ENCODE peak calls at places on chromosomes 5 and 9, in seven cellular contexts. One of them, this sample, is unnamed.

GRCh38 chr5:84113246-84114118 is 271.2 kb downstream of the EDIL3 start:
- DNase-seq in keratinocyte: no peak
- DNase-seq in PC-3: no peak
- DNase-seq in SK-N-SH: no peak
- DNase-seq in mesendoderm: peak; percentile 78
- DNase-seq in GM12878: no peak
- DNase-seq in tibial artery: no peak
- DNase-seq in this sample: no peak

GRCh38 chr9:96020822-96021615 is 145.5 kb downstream of the ERCC6L2 start:
- DNase-seq in PC-3: no peak
- DNase-seq in SK-N-SH: peak; percentile 86
- DNase-seq in keratinocyte: no peak
- DNase-seq in tibial artery: no peak
- DNase-seq in GM12878: no peak
- DNase-seq in mesendoderm: peak; percentile 42
- DNase-seq in this sample: no peak

GRCh38 chr5:175713930-175714329 is 56.1 kb downstream of the HRH2 start:
- DNase-seq in SK-N-SH: no peak
- DNase-seq in GM12878: no peak
- DNase-seq in keratinocyte: no peak
- DNase-seq in tibial artery: no peak
- DNase-seq in PC-3: no peak
- DNase-seq in mesendoderm: no peak
- DNase-seq in this sample: no peak

GRCh38 chr5:148708854-148709253 is 54.5 kb upstream of the HTR4 start:
- DNase-seq in SK-N-SH: no peak
- DNase-seq in keratinocyte: no peak
- DNase-seq in mesendoderm: no peak
- DNase-seq in GM12878: no peak
- DNase-seq in PC-3: peak; percentile 44
- DNase-seq in tibial artery: no peak
- DNase-seq in this sample: no peak

GRCh38 chr9:135443811-135444470 is 35.6 kb upstream of the PPP1R26 start:
- DNase-seq in mesendoderm: no peak
- DNase-seq in tibial artery: no peak
- DNase-seq in GM12878: no peak
- DNase-seq in PC-3: no peak
- DNase-seq in SK-N-SH: no peak
- DNase-seq in keratinocyte: no peak
- DNase-seq in this sample: no peak

GRCh38 chr5:120251898-120252297 is 212.2 kb upstream of the PRR16 start:
- DNase-seq in GM12878: no peak
- DNase-seq in SK-N-SH: no peak
- DNase-seq in PC-3: no peak
- DNase-seq in mesendoderm: no peak
- DNase-seq in keratinocyte: no peak
- DNase-seq in tibial artery: no peak
- DNase-seq in this sample: no peak

GRCh38 chr5:113043491-113043931 is 66.9 kb downstream of the DCP2 start:
- DNase-seq in SK-N-SH: peak; percentile 88
- DNase-seq in tibial artery: no peak
- DNase-seq in PC-3: peak; percentile 20
- DNase-seq in keratinocyte: no peak
- DNase-seq in mesendoderm: no peak
- DNase-seq in GM12878: no peak
- DNase-seq in this sample: no peak

GRCh38 chr5:73378765-73379164 is 69.8 kb downstream of the FOXD1 start:
- DNase-seq in mesendoderm: no peak
- DNase-seq in GM12878: no peak
- DNase-seq in tibial artery: no peak
- DNase-seq in PC-3: no peak
- DNase-seq in SK-N-SH: no peak
- DNase-seq in keratinocyte: no peak
- DNase-seq in this sample: no peak

GRCh38 chr9:128899566-128900322 is 17.8 kb downstream of the LRRC8A start:
- DNase-seq in tibial artery: no peak
- DNase-seq in keratinocyte: no peak
- DNase-seq in PC-3: peak; percentile 41
- DNase-seq in mesendoderm: no peak
- DNase-seq in GM12878: no peak
- DNase-seq in SK-N-SH: no peak
- DNase-seq in this sample: no peak

GRCh38 chr9:98610196-98610595 is 98.5 kb downstream of the GABBR2 start:
- DNase-seq in PC-3: no peak
- DNase-seq in GM12878: no peak
- DNase-seq in tibial artery: no peak
- DNase-seq in keratinocyte: no peak
- DNase-seq in mesendoderm: peak; percentile 28
- DNase-seq in SK-N-SH: no peak
- DNase-seq in this sample: no peak

GRCh38 chr5:63043792-63044191 is 465.2 kb downstream of the LRRC70 start:
- DNase-seq in SK-N-SH: no peak
- DNase-seq in tibial artery: no peak
- DNase-seq in keratinocyte: no peak
- DNase-seq in GM12878: no peak
- DNase-seq in mesendoderm: peak; percentile 2
- DNase-seq in PC-3: no peak
- DNase-seq in this sample: no peak

GRCh38 chr9:13397661-13398060 is 118.2 kb upstream of the MPDZ start:
- DNase-seq in tibial artery: no peak
- DNase-seq in GM12878: no peak
- DNase-seq in PC-3: no peak
- DNase-seq in SK-N-SH: no peak
- DNase-seq in keratinocyte: no peak
- DNase-seq in mesendoderm: no peak
- DNase-seq in this sample: no peak

GRCh38 chr5:53418409-53418808 is 62.0 kb upstream of the FST start:
- DNase-seq in mesendoderm: peak; percentile 46
- DNase-seq in SK-N-SH: no peak
- DNase-seq in PC-3: no peak
- DNase-seq in GM12878: no peak
- DNase-seq in keratinocyte: no peak
- DNase-seq in tibial artery: no peak
- DNase-seq in this sample: no peak

GRCh38 chr5:172559004-172559932 is 81.8 kb upstream of the NEURL1B start:
- DNase-seq in keratinocyte: no peak
- DNase-seq in GM12878: no peak
- DNase-seq in mesendoderm: no peak
- DNase-seq in tibial artery: peak; percentile 38
- DNase-seq in SK-N-SH: no peak
- DNase-seq in PC-3: peak; percentile 80
- DNase-seq in this sample: peak; percentile 81

GRCh38 chr9:100590481-100590880 is 12.6 kb downstream of the CAVIN4 start:
- DNase-seq in tibial artery: no peak
- DNase-seq in keratinocyte: no peak
- DNase-seq in GM12878: no peak
- DNase-seq in PC-3: no peak
- DNase-seq in SK-N-SH: no peak
- DNase-seq in mesendoderm: no peak
- DNase-seq in this sample: no peak

GRCh38 chr5:112794410-112794809 is 56.7 kb downstream of the APC start:
- DNase-seq in keratinocyte: no peak
- DNase-seq in GM12878: no peak
- DNase-seq in PC-3: no peak
- DNase-seq in SK-N-SH: no peak
- DNase-seq in tibial artery: no peak
- DNase-seq in mesendoderm: no peak
- DNase-seq in this sample: no peak

GRCh38 chr9:15469862-15470261 is 40.9 kb downstream of the PSIP1 start:
- DNase-seq in SK-N-SH: no peak
- DNase-seq in tibial artery: no peak
- DNase-seq in keratinocyte: no peak
- DNase-seq in GM12878: no peak
- DNase-seq in mesendoderm: no peak
- DNase-seq in PC-3: no peak
- DNase-seq in this sample: no peak

GRCh38 chr9:38022995-38023394 is 46.0 kb downstream of the SHB start:
- DNase-seq in SK-N-SH: peak; percentile 64
- DNase-seq in mesendoderm: no peak
- DNase-seq in PC-3: peak; percentile 66
- DNase-seq in keratinocyte: no peak
- DNase-seq in tibial artery: no peak
- DNase-seq in GM12878: no peak
- DNase-seq in this sample: no peak

GRCh38 chr9:95773061-95773433 is 102.4 kb upstream of the ERCC6L2 start:
- DNase-seq in PC-3: no peak
- DNase-seq in GM12878: no peak
- DNase-seq in keratinocyte: no peak
- DNase-seq in mesendoderm: no peak
- DNase-seq in tibial artery: no peak
- DNase-seq in SK-N-SH: no peak
- DNase-seq in this sample: no peak

GRCh38 chr5:17089001-17089400 is 128.4 kb upstream of the BASP1 start:
- DNase-seq in SK-N-SH: no peak
- DNase-seq in keratinocyte: no peak
- DNase-seq in PC-3: peak; percentile 35
- DNase-seq in tibial artery: no peak
- DNase-seq in GM12878: no peak
- DNase-seq in mesendoderm: no peak
- DNase-seq in this sample: no peak

GRCh38 chr5:143057580-143057999 is 287.4 kb downstream of the ARHGAP26 start:
- DNase-seq in GM12878: peak; percentile 85
- DNase-seq in SK-N-SH: no peak
- DNase-seq in tibial artery: no peak
- DNase-seq in keratinocyte: no peak
- DNase-seq in PC-3: no peak
- DNase-seq in mesendoderm: peak; percentile 51
- DNase-seq in this sample: no peak

GRCh38 chr5:61010759-61011460 is 65.9 kb downstream of the NDUFAF2 start:
- DNase-seq in GM12878: no peak
- DNase-seq in SK-N-SH: no peak
- DNase-seq in keratinocyte: no peak
- DNase-seq in mesendoderm: peak; percentile 84
- DNase-seq in tibial artery: no peak
- DNase-seq in PC-3: peak; percentile 17
- DNase-seq in this sample: no peak

GRCh38 chr5:31049461-31049860 is 144.0 kb upstream of the CDH6 start:
- DNase-seq in keratinocyte: no peak
- DNase-seq in SK-N-SH: no peak
- DNase-seq in PC-3: peak; percentile 59
- DNase-seq in mesendoderm: no peak
- DNase-seq in tibial artery: no peak
- DNase-seq in GM12878: no peak
- DNase-seq in this sample: no peak

DNA sequence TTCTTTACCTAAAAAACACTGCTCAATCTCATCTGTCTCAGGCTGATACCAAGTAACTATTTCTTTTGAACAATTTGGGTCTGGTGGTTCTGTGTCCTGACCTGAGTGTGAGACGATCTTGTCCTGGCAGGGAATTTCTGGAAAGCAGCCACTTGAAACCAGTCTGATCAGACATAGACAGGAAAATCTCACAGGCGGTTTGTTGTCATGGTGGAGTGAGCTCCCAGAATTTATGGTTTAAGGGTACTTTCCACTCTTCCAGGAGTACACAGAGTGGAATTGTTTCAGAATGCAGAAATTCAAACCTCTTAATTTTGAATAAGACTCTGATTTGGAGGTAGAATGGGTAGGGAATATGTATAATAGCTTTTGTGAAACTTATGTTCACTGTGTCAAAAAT is 268.2 kb downstream of the ISL1 start:
- DNase-seq in GM12878: no peak
- DNase-seq in SK-N-SH: no peak
- DNase-seq in keratinocyte: no peak
- DNase-seq in mesendoderm: no peak
- DNase-seq in tibial artery: no peak
- DNase-seq in PC-3: peak; percentile 48
- DNase-seq in this sample: no peak
- H3K27me3 ChIP-seq in GM12878: no peaks in the 10 kb centered on the region
- H3K27me3 ChIP-seq in SK-N-SH: no peaks in the 10 kb centered on the region
- H3K27me3 ChIP-seq in keratinocyte: no peaks in the 10 kb centered on the region
- H3K27me3 ChIP-seq in mesendoderm: no peaks in the 10 kb centered on the region
- H3K27me3 ChIP-seq in tibial artery: no peaks in the 10 kb centered on the region
- H3K27me3 ChIP-seq in PC-3: no peaks in the 10 kb centered on the region
- H3K27me3 ChIP-seq in this sample: no peaks in the 10 kb centered on the region

GRCh38 chr5:150615141-150615699 is 25.2 kb upstream of the SYNPO start:
- DNase-seq in GM12878: no peak
- DNase-seq in keratinocyte: no peak
- DNase-seq in SK-N-SH: no peak
- DNase-seq in PC-3: no peak
- DNase-seq in tibial artery: peak; percentile 46
- DNase-seq in mesendoderm: no peak
- DNase-seq in this sample: no peak
- H3K4me1 ChIP-seq in GM12878: no peaks in the 10 kb centered on the region
- H3K4me1 ChIP-seq in keratinocyte: peaks cover 14% of the 10 kb centered on the region
- H3K4me1 ChIP-seq in SK-N-SH: no peaks in the 10 kb centered on the region
- H3K4me1 ChIP-seq in PC-3: no peaks in the 10 kb centered on the region
- H3K4me1 ChIP-seq in tibial artery: no peaks in the 10 kb centered on the region
- H3K4me1 ChIP-seq in mesendoderm: peaks cover 7% of the 10 kb centered on the region
- H3K4me1 ChIP-seq in this sample: peaks cover 99% of the 10 kb centered on the region

GRCh38 chr9:93896093-93896492 is 59.1 kb downstream of the BARX1 start:
- DNase-seq in PC-3: no peak
- DNase-seq in mesendoderm: no peak
- DNase-seq in GM12878: no peak
- DNase-seq in keratinocyte: no peak
- DNase-seq in SK-N-SH: peak; percentile 21
- DNase-seq in tibial artery: no peak
- DNase-seq in this sample: no peak
- H3K27me3 ChIP-seq in PC-3: no peaks in the 10 kb centered on the region
- H3K27me3 ChIP-seq in mesendoderm: no peaks in the 10 kb centered on the region
- H3K27me3 ChIP-seq in GM12878: no peaks in the 10 kb centered on the region
- H3K27me3 ChIP-seq in keratinocyte: peaks cover 6% of the 10 kb centered on the region
- H3K27me3 ChIP-seq in SK-N-SH: no peaks in the 10 kb centered on the region
- H3K27me3 ChIP-seq in tibial artery: peaks cover 5% of the 10 kb centered on the region
- H3K27me3 ChIP-seq in this sample: no peaks in the 10 kb centered on the region

GRCh38 chr9:109806506-109807115 is 26.6 kb downstream of the PALM2AKAP2 start:
- DNase-seq in SK-N-SH: no peak
- DNase-seq in tibial artery: peak; percentile 38
- DNase-seq in mesendoderm: no peak
- DNase-seq in keratinocyte: no peak
- DNase-seq in PC-3: no peak
- DNase-seq in GM12878: no peak
- DNase-seq in this sample: no peak

GRCh38 chr9:109801484-109801883 is 21.5 kb downstream of the PALM2AKAP2 start:
- DNase-seq in PC-3: no peak
- DNase-seq in tibial artery: no peak
- DNase-seq in SK-N-SH: no peak
- DNase-seq in keratinocyte: no peak
- DNase-seq in mesendoderm: no peak
- DNase-seq in GM12878: no peak
- DNase-seq in this sample: no peak

GRCh38 chr9:109799792-109800191 is 19.8 kb downstream of the PALM2AKAP2 start:
- DNase-seq in keratinocyte: no peak
- DNase-seq in PC-3: peak; percentile 47
- DNase-seq in SK-N-SH: no peak
- DNase-seq in tibial artery: no peak
- DNase-seq in mesendoderm: peak; percentile 61
- DNase-seq in GM12878: no peak
- DNase-seq in this sample: no peak

GRCh38 chr9:109802491-109802890 is 22.5 kb downstream of the PALM2AKAP2 start:
- DNase-seq in tibial artery: no peak
- DNase-seq in PC-3: no peak
- DNase-seq in keratinocyte: no peak
- DNase-seq in mesendoderm: no peak
- DNase-seq in GM12878: no peak
- DNase-seq in SK-N-SH: no peak
- DNase-seq in this sample: no peak

DNA sequence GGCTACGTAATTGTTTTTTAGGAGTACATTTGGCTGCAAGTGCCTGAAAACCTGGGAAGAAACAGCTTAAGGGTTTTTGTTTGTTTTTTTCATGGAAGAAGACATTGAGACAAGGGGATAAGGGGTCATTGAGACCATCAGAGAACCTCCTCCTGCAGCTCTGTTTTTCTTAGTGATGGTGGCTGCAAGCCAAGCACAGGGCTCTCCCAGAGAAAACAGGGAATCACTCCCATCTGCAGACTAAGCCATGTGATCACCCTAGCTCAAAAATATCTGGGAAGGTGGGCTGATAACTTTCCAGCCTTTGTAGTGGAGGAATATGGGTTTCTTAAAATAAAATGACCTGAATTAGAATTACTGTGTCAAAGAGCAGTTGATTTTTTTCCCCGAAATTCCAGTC is 25.1 kb downstream of the PALM2AKAP2 start:
- DNase-seq in SK-N-SH: no peak
- DNase-seq in tibial artery: no peak
- DNase-seq in GM12878: no peak
- DNase-seq in mesendoderm: no peak
- DNase-seq in keratinocyte: no peak
- DNase-seq in PC-3: no peak
- DNase-seq in this sample: no peak
- H3K4me1 ChIP-seq in SK-N-SH: peaks cover 17% of the 10 kb centered on the region
- H3K4me1 ChIP-seq in tibial artery: no peaks in the 10 kb centered on the region
- H3K4me1 ChIP-seq in GM12878: no peaks in the 10 kb centered on the region
- H3K4me1 ChIP-seq in mesendoderm: no peaks in the 10 kb centered on the region
- H3K4me1 ChIP-seq in keratinocyte: peaks cover 6% of the 10 kb centered on the region
- H3K4me1 ChIP-seq in PC-3: no peaks in the 10 kb centered on the region
- H3K4me1 ChIP-seq in this sample: peaks cover 60% of the 10 kb centered on the region